ENCODE peak calls at places on chromosomes 16 and 17, in nine cellular contexts. F, C, X, L, Y, G, Z, B and P are unnamed samples.

GRCh38 chr16:11399261-11399831 is 54.1 kb downstream of the RMI2 start:
- DNase-seq in F (peak; percentile 26), C (no peak), X (no peak), L (no peak), Y (no peak), G (no peak), Z (no peak), B (no peak), P (no peak)

GRCh38 chr16:2985893-2986355 is 5.7 kb upstream of the PKMYT1 start:
- DNase-seq in F (no peak), C (no peak), X (no peak), L (no peak), Y (no peak), G (no peak), Z (no peak), B (no peak), P (no peak)

GRCh38 chr17:16353702-16354174 is 469 bp upstream of the CENPV start:
- DNase-seq in F (no peak), C (no peak), X (no peak), L (no peak), Y (no peak), G (no peak), Z (no peak), B (no peak), P (no peak)

GRCh38 chr16:13307255-13307654 is 405.9 kb downstream of the SHISA9 start:
- DNase-seq in F (no peak), C (no peak), X (no peak), L (no peak), Y (no peak), G (no peak), Z (no peak), B (no peak), P (peak; percentile 96)

GRCh38 chr17:66397486-66397885 is 95.1 kb downstream of the PRKCA start:
- DNase-seq in F (no peak), C (no peak), X (no peak), L (no peak), Y (no peak), G (no peak), Z (no peak), B (no peak), P (no peak)

GRCh38 chr17:41777579-41778188 is 8.8 kb downstream of the JUP start:
- DNase-seq in F (no peak), C (peak; percentile 87), X (no peak), L (no peak), Y (no peak), G (peak; percentile 98), Z (peak; percentile 96), B (peak; percentile 90), P (peak; percentile 65)

GRCh38 chr17:51152766-51153209 is 571 bp upstream of the NME1 start:
- DNase-seq in F (no peak), C (no peak), X (no peak), L (no peak), Y (peak; percentile 48), G (peak; percentile 45), Z (peak; percentile 32), B (no peak), P (no peak)

GRCh38 chr16:13316008-13316407 is 414.6 kb downstream of the SHISA9 start:
- DNase-seq in F (no peak), C (no peak), X (no peak), L (no peak), Y (no peak), G (no peak), Z (no peak), B (no peak), P (peak; percentile 85)

GRCh38 chr17:35554668-35555067 is 6.0 kb downstream of the SLFN14 start:
- DNase-seq in F (no peak), C (no peak), X (no peak), L (no peak), Y (no peak), G (no peak), Z (no peak), B (no peak), P (no peak)

GRCh38 chr16:50476486-50477260 is 71.5 kb upstream of the NKD1 start:
- DNase-seq in F (no peak), C (no peak), X (no peak), L (no peak), Y (no peak), G (no peak), Z (no peak), B (no peak), P (no peak)

GRCh38 chr17:34885076-34885475 is 76.2 kb downstream of the CCT6B start:
- DNase-seq in F (no peak), C (no peak), X (no peak), L (no peak), Y (no peak), G (no peak), Z (no peak), B (no peak), P (no peak)

GRCh38 chr17:40371261-40371929 is 6.9 kb upstream of the GJD3 start:
- DNase-seq in F (no peak), C (no peak), X (no peak), L (no peak), Y (no peak), G (no peak), Z (no peak), B (no peak), P (no peak)
- H3K9me3 ChIP-seq in F (no peaks in the 10 kb centered on the region), C (no peaks in the 10 kb centered on the region), X (no peaks in the 10 kb centered on the region), L (no peaks in the 10 kb centered on the region), Y (no peaks in the 10 kb centered on the region), G (no peaks in the 10 kb centered on the region), Z (peaks cover 2% of the 10 kb centered on the region), B (peaks cover 11% of the 10 kb centered on the region), P (no peaks in the 10 kb centered on the region)

DNA sequence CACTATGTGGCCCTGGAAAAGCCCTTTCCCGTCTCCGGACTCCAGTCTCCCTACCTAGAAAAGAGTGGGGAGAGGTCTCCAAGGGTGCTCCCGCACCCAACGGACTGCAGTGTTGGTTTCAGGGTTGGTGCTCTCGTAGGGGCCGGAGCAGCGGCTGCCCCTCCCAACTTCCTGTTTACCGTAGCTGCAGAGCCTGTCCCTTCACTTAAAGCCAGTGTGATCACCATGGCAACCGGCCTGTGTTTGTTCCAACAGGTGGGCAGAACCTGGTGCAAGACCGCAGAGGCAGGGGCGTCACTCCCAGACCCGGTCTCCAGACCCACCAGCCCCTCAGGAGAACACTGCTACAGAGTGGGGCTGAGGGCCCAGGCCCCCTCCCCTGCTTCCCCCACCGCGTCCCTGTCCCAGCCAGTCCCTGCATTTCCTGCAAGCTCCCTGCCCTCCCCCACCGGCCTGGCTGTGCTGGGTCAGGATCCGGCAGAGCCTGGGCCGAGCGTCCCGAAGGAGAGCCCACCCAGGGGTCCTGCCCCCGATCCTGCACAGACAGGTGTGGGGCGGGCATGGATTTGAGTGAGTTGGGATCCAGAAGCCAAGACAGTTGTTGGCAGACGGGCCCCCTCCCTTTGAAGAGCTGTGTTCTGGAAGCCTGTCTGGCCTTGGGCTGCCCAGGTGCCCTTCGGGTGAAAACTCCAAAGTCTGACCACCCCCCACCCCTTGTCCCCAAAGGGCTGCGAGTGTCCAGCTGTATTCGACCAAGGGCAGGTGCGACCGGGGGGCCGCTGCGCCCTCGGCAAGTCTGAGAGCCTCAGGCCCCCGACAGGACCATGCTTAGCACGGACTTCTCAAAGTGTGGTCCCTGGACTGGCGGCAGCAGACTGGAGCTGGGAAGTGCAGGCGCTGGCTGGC is 1.5 kb upstream of the BAIAP3 start:
- DNase-seq in F (peak; percentile 82), C (peak; percentile 58), X (peak; percentile 39), L (peak; percentile 97), Y (no peak), G (peak; percentile 32), Z (peak; percentile 30), B (no peak), P (peak; percentile 43)
- H3K4me3 ChIP-seq in F (peak overlapping the region; percentile 40), C (peak overlapping the region; percentile 49), X (peak overlapping the region; percentile 11), L (peak overlapping the region; percentile 58), Y (no peak overlapping the region), G (no peak overlapping the region), Z (no peak overlapping the region), B (no peak overlapping the region), P (no peak overlapping the region)

GRCh38 chr17:22410136-22410535 is 717.8 kb downstream of the KCNJ18 start:
- DNase-seq in F (no peak), C (no peak), X (no peak), L (no peak), Y (no peak), G (no peak), Z (no peak), B (no peak), P (no peak)

GRCh38 chr17:22411185-22411784 is 719.0 kb downstream of the KCNJ18 start:
- DNase-seq in F (no peak), C (no peak), X (no peak), L (no peak), Y (no peak), G (no peak), Z (no peak), B (no peak), P (no peak)

GRCh38 chr17:22409160-22409751 is 716.9 kb downstream of the KCNJ18 start:
- DNase-seq in F (no peak), C (no peak), X (no peak), L (no peak), Y (no peak), G (no peak), Z (no peak), B (no peak), P (no peak)
- H3K9me3 ChIP-seq in F (no peaks in the 10 kb centered on the region), C (no peaks in the 10 kb centered on the region), X (no peaks in the 10 kb centered on the region), L (peaks cover 13% of the 10 kb centered on the region), Y (peaks cover 20% of the 10 kb centered on the region), G (no peaks in the 10 kb centered on the region), Z (peaks cover 35% of the 10 kb centered on the region), B (peaks cover 46% of the 10 kb centered on the region), P (peaks cover 40% of the 10 kb centered on the region)

GRCh38 chr17:2722611-2723010 is 11.0 kb upstream of the CLUH start:
- DNase-seq in F (no peak), C (no peak), X (no peak), L (no peak), Y (no peak), G (no peak), Z (no peak), B (no peak), P (no peak)

GRCh38 chr17:2723505-2723996 is 12.0 kb upstream of the CLUH start:
- DNase-seq in F (no peak), C (no peak), X (no peak), L (no peak), Y (peak; percentile 25), G (no peak), Z (no peak), B (no peak), P (no peak)

GRCh38 chr17:2724783-2725164 is 13.2 kb upstream of the CLUH start:
- DNase-seq in F (no peak), C (peak; percentile 45), X (no peak), L (no peak), Y (peak; percentile 71), G (peak; percentile 25), Z (peak; percentile 26), B (no peak), P (peak; percentile 46)

GRCh38 chr17:2721603-2722002 is 10.0 kb upstream of the CLUH start:
- DNase-seq in F (no peak), C (no peak), X (no peak), L (no peak), Y (no peak), G (no peak), Z (no peak), B (no peak), P (peak; percentile 51)

DNA sequence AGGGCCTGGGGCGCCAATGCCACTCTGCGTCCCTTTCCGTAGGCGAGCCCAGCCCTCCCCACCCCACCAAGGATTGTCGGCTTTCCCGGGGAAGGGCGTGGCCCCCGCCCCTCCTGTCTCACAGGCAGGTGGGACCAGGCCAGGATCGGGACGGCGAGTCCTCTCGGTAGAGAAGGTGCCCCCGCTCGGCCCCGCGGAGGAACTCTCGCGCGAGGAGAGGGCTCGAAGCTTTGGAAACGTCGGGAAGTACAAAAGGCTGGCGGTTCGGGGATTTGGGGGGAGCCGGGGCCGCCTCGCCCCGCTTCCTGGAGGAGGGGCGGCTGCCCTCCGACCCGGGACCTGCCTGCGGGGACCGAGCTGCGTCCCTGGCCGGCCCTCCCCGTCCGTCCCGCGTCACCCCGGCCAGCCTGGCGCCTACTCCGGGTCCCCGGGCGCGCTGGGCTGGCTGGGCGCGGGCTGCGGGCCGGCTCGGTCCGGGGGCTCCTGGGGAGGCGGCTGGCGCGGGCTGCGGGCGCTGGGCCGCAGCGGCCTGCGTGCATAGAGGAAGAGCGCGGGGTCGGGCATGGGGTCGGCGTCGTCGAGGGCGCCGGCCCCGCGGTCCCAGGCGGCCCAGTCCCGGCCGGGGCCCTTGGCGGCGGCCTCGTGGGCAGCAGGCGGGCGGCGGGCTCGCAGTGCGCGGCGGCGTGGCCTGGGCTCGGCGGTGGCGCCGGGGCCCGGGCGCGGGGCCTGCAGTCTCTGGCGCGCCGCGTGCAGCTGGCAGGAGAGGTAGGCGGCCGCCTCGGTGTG is 12.6 kb upstream of the CLUH start:
- DNase-seq in F (no peak), C (peak; percentile 58), X (no peak), L (no peak), Y (peak; percentile 39), G (no peak), Z (no peak), B (no peak), P (no peak)
- H3K4me3 ChIP-seq in F (no peak overlapping the region), C (peak overlapping the region; percentile 52), X (no peak overlapping the region), L (peak overlapping the region; percentile 47), Y (peak overlapping the region; percentile 23), G (no peak overlapping the region), Z (peak overlapping the region; percentile 17), B (no peak overlapping the region), P (no peak overlapping the region)